ENCODE peak calls at places on chromosomes 12 and 14, in seven cellular contexts. E is cardiac muscle cell, V is sciatic nerve, Y is caudate nucleus, B is T-helper 2 cell, L is Caki2, J is COLO829. O is an unnamed sample.

GRCh38 chr12:91181053-91181452 is 1.6 kb downstream of the DCN start:
- DNase-seq in J (no peak), B (no peak), E (peak), L (no peak), Y (no peak), V (no peak), O (no peak)

GRCh38 chr12:101076940-101077351 is 133.1 kb downstream of the SLC5A8 start:
- DNase-seq in B (no peak), V (no peak), Y (no peak), E (peak), J (no peak), L (peak), O (no peak)

GRCh38 chr12:106632797-106633450 is 50.1 kb downstream of the RFX4 start:
- DNase-seq in V (no peak), Y (no peak), E (no peak), B (no peak), L (no peak), J (no peak), O (peak)

GRCh38 chr12:3797649-3798048 is 44.7 kb upstream of the CRACR2A start:
- DNase-seq in B (no peak), V (no peak), Y (no peak), E (peak), J (no peak), L (no peak), O (no peak)

GRCh38 chr12:32139064-32139421 is 32.4 kb downstream of the BICD1 start:
- DNase-seq in B (no peak), J (no peak), Y (no peak), E (peak), V (no peak), L (no peak), O (no peak)

GRCh38 chr14:102316048-102316745 is 3.3 kb upstream of the ZNF839 start:
- DNase-seq in L (peak), Y (no peak), V (peak), B (no peak), J (peak), E (peak), O (no peak)

GRCh38 chr14:67971627-67972625 is 152.3 kb downstream of the RAD51B start:
- DNase-seq in E (no peak), V (no peak), L (no peak), Y (no peak), J (peak), B (no peak), O (no peak)

GRCh38 chr12:131102991-131103609 is 149.4 kb downstream of the ADGRD1 start:
- DNase-seq in J (no peak), L (no peak), B (no peak), E (no peak), V (peak), Y (no peak), O (no peak)

GRCh38 chr12:102885043-102885932 is 31.8 kb downstream of the PAH start:
- DNase-seq in V (no peak), E (no peak), B (no peak), Y (no peak), L (no peak), J (no peak), O (no peak)

GRCh38 chr14:93028724-93029076 is 87.0 kb downstream of the ITPK1 start:
- DNase-seq in J (no peak), Y (no peak), V (no peak), B (no peak), L (peak), E (no peak), O (no peak)

GRCh38 chr12:88111074-88111652 is 30.7 kb downstream of the CEP290 start:
- DNase-seq in E (peak), Y (no peak), J (peak), V (no peak), B (no peak), L (peak), O (no peak)

GRCh38 chr14:54182419-54183040 is 214.3 kb upstream of the CDKN3 start:
- DNase-seq in Y (no peak), L (peak), E (peak), B (no peak), V (no peak), J (peak), O (no peak)

GRCh38 chr12:43332977-43333649 is 218.9 kb downstream of the ADAMTS20 start:
- DNase-seq in B (no peak), Y (no peak), E (peak), J (peak), V (no peak), L (no peak), O (no peak)

GRCh38 chr12:64175254-64175945 is 46.7 kb downstream of the KICS2 start:
- DNase-seq in V (no peak), B (no peak), J (no peak), Y (no peak), E (peak), L (no peak), O (no peak)

GRCh38 chr12:21852251-21852650 is 77.7 kb upstream of the KCNJ8 start:
- DNase-seq in B (no peak), J (no peak), L (no peak), E (peak), V (no peak), Y (no peak), O (no peak)

GRCh38 chr12:108772247-108772646 is 40.9 kb upstream of the CORO1C start:
- DNase-seq in E (no peak), J (no peak), L (no peak), V (no peak), Y (no peak), B (no peak), O (no peak)

GRCh38 chr12:23049180-23049579 is 424.2 kb downstream of the ETNK1 start:
- DNase-seq in Y (no peak), L (peak), E (peak), J (no peak), B (no peak), V (no peak), O (no peak)

GRCh38 chr14:102554835-102555819 is 37.3 kb upstream of the RCOR1 start:
- DNase-seq in B (peak), L (no peak), Y (no peak), E (peak), V (peak), J (no peak), O (no peak)

GRCh38 chr12:94172973-94173372 is 24.6 kb downstream of the PLXNC1 start:
- DNase-seq in E (peak), B (no peak), Y (no peak), J (no peak), L (no peak), V (no peak), O (no peak)

GRCh38 chr12:3076730-3077571 is at the start of gene TSPAN9:
- DNase-seq in E (peak), V (peak), B (peak), J (peak), L (peak), Y (peak), O (peak)

GRCh38 chr12:87660987-87661769 is 368.0 kb downstream of the C12orf50 start:
- DNase-seq in J (no peak), L (no peak), V (no peak), E (no peak), Y (no peak), B (no peak), O (no peak)

GRCh38 chr14:100668352-100668751 is 58.3 kb upstream of the DLK1 start:
- DNase-seq in J (no peak), L (no peak), V (no peak), B (no peak), E (no peak), Y (no peak), O (no peak)

GRCh38 chr12:13044859-13045384 is 741 bp downstream of the FAM234B start:
- DNase-seq in E (peak), V (no peak), B (no peak), Y (no peak), J (peak), L (peak), O (no peak)

GRCh38 chr14:29865299-29865698 is 62.3 kb downstream of the PRKD1 start:
- DNase-seq in L (peak), E (no peak), Y (no peak), J (peak), B (no peak), V (no peak), O (no peak)

GRCh38 chr12:70557583-70558263 is 79.5 kb downstream of the PTPRB start:
- DNase-seq in Y (peak), V (no peak), J (no peak), E (no peak), B (no peak), L (no peak), O (no peak)

GRCh38 chr12:101570022-101570421 is 24.7 kb upstream of the MYBPC1 start:
- DNase-seq in E (peak), B (no peak), V (no peak), Y (no peak), L (peak), J (peak), O (no peak)

GRCh38 chr12:115023279-115023678 is 339.3 kb upstream of the TBX3 start:
- DNase-seq in E (peak), V (no peak), J (no peak), L (no peak), Y (no peak), B (no peak), O (no peak)

GRCh38 chr12:131732996-131733615 is 22.2 kb downstream of the SFSWAP start:
- DNase-seq in L (no peak), B (no peak), V (no peak), Y (no peak), J (no peak), E (no peak), O (no peak)

GRCh38 chr12:131202592-131203378 is 249.1 kb downstream of the ADGRD1 start:
- DNase-seq in L (no peak), Y (no peak), V (peak), B (no peak), J (no peak), E (no peak), O (no peak)

GRCh38 chr14:76531821-76532318 is 155.9 kb downstream of the ESRRB start:
- DNase-seq in E (no peak), B (no peak), V (no peak), Y (no peak), L (no peak), J (no peak), O (no peak)

GRCh38 chr14:29262979-29263378 is 496.4 kb downstream of the FOXG1 start:
- DNase-seq in J (no peak), Y (no peak), L (no peak), E (peak), V (no peak), B (no peak), O (no peak)

GRCh38 chr14:93019367-93019843 is 96.3 kb downstream of the ITPK1 start:
- DNase-seq in Y (no peak), B (no peak), E (no peak), L (no peak), V (no peak), J (no peak), O (no peak)

GRCh38 chr12:76083761-76084276 is 666 bp downstream of the NAP1L1 start:
- DNase-seq in B (peak), V (peak), Y (peak), J (peak), E (peak), L (peak), O (peak)

GRCh38 chr14:104724981-104725771 is 1.1 kb downstream of the ADSS1 start:
- DNase-seq in Y (no peak), E (peak), V (no peak), J (no peak), B (no peak), L (no peak), O (no peak)

GRCh38 chr12:58530421-58531067 is 389.8 kb downstream of the LRIG3 start:
- DNase-seq in V (no peak), B (no peak), J (no peak), L (no peak), Y (no peak), E (peak), O (no peak)

GRCh38 chr12:28782812-28783211 is 366.3 kb upstream of the FAR2 start:
- DNase-seq in E (no peak), J (no peak), L (no peak), V (no peak), B (no peak), Y (no peak), O (no peak)

GRCh38 chr14:89574420-89574819 is 157.4 kb upstream of the FOXN3 start:
- DNase-seq in J (no peak), V (no peak), E (no peak), L (no peak), B (no peak), Y (no peak), O (no peak)

GRCh38 chr14:37985826-37986470 is 221.8 kb upstream of the SSTR1 start:
- DNase-seq in B (peak), J (no peak), V (no peak), L (peak), Y (no peak), E (peak), O (no peak)

GRCh38 chr12:68291396-68292036 is 38.1 kb upstream of the IL22 start:
- DNase-seq in V (no peak), Y (no peak), B (no peak), J (no peak), E (no peak), L (no peak), O (no peak)

GRCh38 chr12:95608252-95609033 is 57.2 kb upstream of the USP44 start:
- DNase-seq in J (no peak), L (peak), E (peak), V (no peak), B (no peak), Y (no peak), O (no peak)